ENCODE peak calls at places on chromosome 6, in six cellular contexts. V, R, G, M, Q and W are unnamed samples.
A peak's percentile ranks its signal among the peaks of the same experiment; 100 is the strongest.

GRCh38 chr6:141688916-141689315 is 443.8 kb upstream of the GJE1 start:
- DNase-seq in V (no peak), R (no peak), G (no peak), M (no peak), Q (no peak), W (no peak)

GRCh38 chr6:51028271-51028670 is 209.6 kb downstream of the TFAP2B start:
- DNase-seq in V (no peak), R (no peak), G (no peak), M (no peak), Q (no peak), W (no peak)

GRCh38 chr6:37705239-37706051 is 7.8 kb upstream of the MDGA1 start:
- DNase-seq in V (peak; percentile 72), R (peak; percentile 88), G (no peak), M (peak; percentile 78), Q (peak; percentile 83), W (peak; percentile 80)

GRCh38 chr6:10411131-10411914 is 3.6 kb downstream of the TFAP2A start:
- DNase-seq in V (no peak), R (no peak), G (no peak), M (no peak), Q (no peak), W (no peak)

GRCh38 chr6:66896415-66896814 is 1189.4 kb upstream of the EYS start:
- DNase-seq in V (no peak), R (no peak), G (no peak), M (no peak), Q (no peak), W (no peak)

GRCh38 chr6:142944126-142945066 is 580 bp downstream of the HIVEP2 start:
- DNase-seq in V (peak; percentile 81), R (peak; percentile 95), G (peak; percentile 90), M (peak; percentile 88), Q (peak; percentile 88), W (peak; percentile 85)

GRCh38 chr6:44254201-44254956 is 2.9 kb downstream of the SLC35B2 start:
- DNase-seq in V (no peak), R (no peak), G (no peak), M (peak; percentile 8), Q (no peak), W (no peak)

GRCh38 chr6:130575971-130576370 is 210.2 kb downstream of the TMEM200A start:
- DNase-seq in V (no peak), R (no peak), G (no peak), M (no peak), Q (no peak), W (no peak)

GRCh38 chr6:122801397-122801796 is 12.3 kb downstream of the SMPDL3A start:
- DNase-seq in V (no peak), R (no peak), G (no peak), M (no peak), Q (no peak), W (no peak)

GRCh38 chr6:37587776-37588744 is 88.4 kb upstream of the CCDC167 start:
- DNase-seq in V (no peak), R (no peak), G (no peak), M (peak; percentile 34), Q (no peak), W (no peak)

GRCh38 chr6:158330016-158330415 is 17.8 kb downstream of the TULP4 start:
- DNase-seq in V (no peak), R (no peak), G (no peak), M (no peak), Q (no peak), W (no peak)

GRCh38 chr6:8194499-8194898 is 92.2 kb upstream of the EEF1E1 start:
- DNase-seq in V (no peak), R (no peak), G (no peak), M (no peak), Q (no peak), W (no peak)

GRCh38 chr6:4864534-4864933 is 88.3 kb downstream of the CDYL start:
- DNase-seq in V (no peak), R (no peak), G (peak; percentile 26), M (no peak), Q (no peak), W (no peak)

GRCh38 chr6:139407718-139408222 is 33.3 kb upstream of the CITED2 start:
- DNase-seq in V (no peak), R (no peak), G (no peak), M (no peak), Q (no peak), W (no peak)

GRCh38 chr6:169724554-169725269 is 412 bp upstream of the PHF10 start:
- DNase-seq in V (peak; percentile 77), R (peak; percentile 80), G (peak; percentile 84), M (peak; percentile 65), Q (peak; percentile 37), W (peak; percentile 53)

GRCh38 chr6:30600576-30600975 is 16.5 kb downstream of the PPP1R10 start:
- DNase-seq in V (no peak), R (no peak), G (no peak), M (no peak), Q (peak; percentile 44), W (peak; percentile 32)

GRCh38 chr6:15793288-15793687 is 130.5 kb upstream of the DTNBP1 start:
- DNase-seq in V (no peak), R (no peak), G (no peak), M (no peak), Q (no peak), W (no peak)

GRCh38 chr6:70738028-70738427 is 70.3 kb downstream of the SMAP1 start:
- DNase-seq in V (no peak), R (no peak), G (no peak), M (no peak), Q (no peak), W (no peak)

GRCh38 chr6:32977272-32977952 is 9.0 kb downstream of the BRD2 start:
- DNase-seq in V (no peak), R (no peak), G (no peak), M (no peak), Q (no peak), W (no peak)

GRCh38 chr6:39377530-39377929 is 55.0 kb upstream of the KCNK16 start:
- DNase-seq in V (no peak), R (no peak), G (peak; percentile 3), M (peak; percentile 60), Q (peak; percentile 64), W (peak; percentile 28)

DNA sequence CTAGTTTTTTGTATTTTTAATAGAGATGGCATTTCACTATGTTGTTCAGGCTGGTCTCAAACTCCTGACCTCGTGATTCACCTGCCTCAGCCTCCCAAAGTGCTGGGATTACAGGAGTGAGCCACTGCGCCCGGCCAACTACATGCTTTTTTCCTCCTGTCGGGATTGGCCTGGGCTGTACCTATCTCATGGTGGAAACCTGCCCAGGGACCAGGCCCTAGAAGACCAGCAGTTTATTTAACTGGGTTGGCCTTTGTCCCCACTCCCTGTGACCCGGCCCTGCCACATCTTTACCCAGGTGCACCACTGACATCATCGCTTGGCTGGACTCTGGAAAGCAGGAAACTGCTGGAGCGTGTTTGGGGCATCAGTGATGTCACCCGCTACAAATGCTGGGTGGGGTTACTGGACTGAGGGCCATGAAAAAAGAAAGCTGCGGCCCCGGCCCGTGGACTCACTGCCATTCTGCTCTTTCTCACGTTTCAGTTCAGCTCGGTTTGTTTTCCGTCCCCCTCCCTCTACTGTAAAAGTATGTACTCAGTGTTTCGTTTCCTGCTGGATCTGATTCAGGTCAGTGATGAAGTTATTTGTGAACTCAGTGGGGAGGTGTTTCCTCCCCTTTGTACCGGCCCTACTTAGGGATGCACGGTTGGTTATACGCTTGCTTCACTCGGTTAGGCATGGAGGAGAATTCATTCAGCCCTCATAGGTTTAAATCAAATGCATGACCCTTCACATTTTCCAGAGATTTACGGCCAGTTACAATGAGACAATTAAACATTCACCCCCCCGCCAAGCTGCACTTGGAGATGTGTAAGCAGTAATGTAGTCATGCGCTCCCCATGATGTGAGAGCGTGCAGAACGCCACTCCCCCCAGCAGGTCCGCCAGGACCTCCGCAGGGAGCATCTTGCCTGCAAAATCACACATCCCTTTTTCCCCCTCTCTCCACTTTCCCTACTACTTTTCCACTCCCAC is 179.3 kb downstream of the MTHFD1L start:
- DNase-seq in V (peak; percentile 88), R (no peak), G (no peak), M (peak; percentile 94), Q (peak; percentile 87), W (peak; percentile 51)
- H3K4me1 ChIP-seq in V (peaks cover 15% of the 10 kb centered on the region), R (no peaks in the 10 kb centered on the region), G (no peaks in the 10 kb centered on the region), M (no peaks in the 10 kb centered on the region), Q (no peaks in the 10 kb centered on the region), W (peaks cover 46% of the 10 kb centered on the region)

GRCh38 chr6:13357551-13358075 is 29.3 kb upstream of the TBC1D7 start:
- DNase-seq in V (no peak), R (no peak), G (no peak), M (no peak), Q (no peak), W (no peak)
- TF ChIP-seq CTCF in V (no peak), R (no peak), G (no peak), M (no peak), Q (no peak), W (no peak)

DNA sequence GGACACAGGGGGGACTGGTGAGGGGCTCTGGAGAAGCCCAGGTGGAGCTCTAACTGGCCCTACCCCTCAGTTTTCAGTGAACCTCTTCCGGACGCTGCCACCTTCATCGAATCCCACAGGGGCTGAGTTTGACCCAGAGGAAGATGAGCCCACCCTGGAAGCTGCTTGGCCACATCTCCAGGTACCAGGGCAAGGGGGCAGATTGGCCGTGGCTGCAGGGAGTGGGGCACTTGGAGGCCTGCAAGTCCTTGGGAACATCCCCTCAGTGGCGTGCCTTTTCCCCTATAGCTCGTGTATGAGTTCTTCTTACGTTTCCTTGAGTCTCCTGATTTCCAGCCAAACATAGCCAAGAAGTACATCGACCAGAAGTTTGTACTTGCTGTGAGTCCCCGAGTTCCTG is 6.6 kb downstream of the MEA1 start:
- DNase-seq in V (no peak), R (no peak), G (no peak), M (peak; percentile 30), Q (no peak), W (no peak)
- H3K4me1 ChIP-seq in V (no peaks in the 10 kb centered on the region), R (peaks cover 4% of the 10 kb centered on the region), G (peaks cover 8% of the 10 kb centered on the region), M (no peaks in the 10 kb centered on the region), Q (no peaks in the 10 kb centered on the region), W (peaks cover 6% of the 10 kb centered on the region)

DNA sequence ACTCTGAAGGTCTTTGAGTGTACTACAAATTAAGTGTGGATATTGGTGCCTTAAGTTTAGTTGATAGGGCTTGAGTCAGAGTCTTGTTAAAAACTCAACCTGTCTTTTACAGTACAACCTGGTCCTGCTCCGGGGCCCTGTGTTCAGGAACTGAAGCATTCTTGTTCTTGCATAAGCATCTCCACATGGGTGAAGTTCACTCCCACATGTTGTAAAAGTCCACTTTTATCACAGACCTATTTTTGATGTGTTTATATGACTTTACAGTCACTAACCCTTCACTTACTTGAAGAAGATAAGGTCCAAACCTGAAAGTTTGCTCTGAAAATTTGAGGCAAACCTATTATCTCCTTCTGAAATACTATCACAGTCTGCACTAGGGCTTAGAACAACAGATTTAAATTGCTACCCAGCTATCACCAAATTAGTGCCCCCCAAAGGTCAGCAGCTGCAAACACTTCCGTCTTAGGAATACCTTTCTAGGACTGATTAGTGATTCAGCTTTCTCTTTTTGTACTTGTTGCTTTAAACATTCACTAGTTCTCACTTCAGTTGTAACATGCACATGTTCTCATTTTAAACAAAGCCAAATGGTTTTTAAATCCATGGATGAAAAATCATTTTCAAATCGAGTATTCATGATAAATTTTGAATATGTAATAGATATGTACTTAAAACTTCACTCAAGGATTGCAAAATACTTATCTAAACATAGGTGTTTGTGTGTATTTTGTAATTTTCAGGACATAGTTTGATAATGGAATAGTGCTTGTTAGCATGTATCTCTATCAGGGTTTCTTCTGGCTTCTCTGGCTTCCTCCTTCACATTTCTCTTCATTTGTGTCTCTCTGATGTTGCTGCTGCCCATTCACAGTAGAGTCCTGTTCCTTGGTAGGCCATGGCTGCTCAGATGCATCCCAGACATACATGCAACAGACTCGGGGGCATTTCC is 469.8 kb upstream of the SOX4 start:
- DNase-seq in V (no peak), R (no peak), G (no peak), M (no peak), Q (no peak), W (no peak)
- TF ChIP-seq CTCF in V (no peak), R (no peak), G (peak; percentile 39), M (no peak), Q (no peak), W (no peak)